ENCODE peak calls at places on chromosomes 7 and 10, in five cellular contexts. G, Y, D, W and P are unnamed samples. For H3K4me1, the result is how much of the 10 kb centered on the place peaks cover.

GRCh38 chr7:38934536-38934935 is 25.5 kb upstream of the VPS41 start:
- DNase-seq in W (no peak), G (no peak), Y (no peak), D (no peak), P (no peak)

GRCh38 chr10:85003083-85003482 is 674.7 kb downstream of the CCSER2 start:
- DNase-seq in G (no peak), D (no peak), Y (no peak), W (no peak), P (no peak)

GRCh38 chr10:63133787-63134557 is 844 bp downstream of the NRBF2 start:
- DNase-seq in W (no peak), G (no peak), D (no peak), Y (no peak), P (peak)

GRCh38 chr7:55112056-55112455 is 93.2 kb downstream of the EGFR start:
- DNase-seq in W (no peak), G (no peak), Y (no peak), D (no peak), P (no peak)

GRCh38 chr7:134320201-134320600 is 3.5 kb upstream of the SLC35B4 start:
- DNase-seq in W (no peak), D (no peak), G (no peak), Y (no peak), P (no peak)

GRCh38 chr10:28263136-28263857 is 39.6 kb downstream of the MPP7 start:
- DNase-seq in W (peak), D (peak), G (no peak), Y (peak), P (no peak)

GRCh38 chr10:116561026-116561425 is 15.3 kb downstream of the PNLIP start:
- DNase-seq in W (no peak), Y (no peak), D (no peak), G (no peak), P (no peak)

GRCh38 chr7:48894574-48894973 is 29.8 kb upstream of the CDC14C start:
- DNase-seq in W (no peak), D (no peak), Y (no peak), G (no peak), P (no peak)

GRCh38 chr10:86334515-86335085 is 32.0 kb downstream of the GRID1 start:
- DNase-seq in Y (peak), D (peak), W (no peak), G (no peak), P (no peak)

GRCh38 chr7:43484678-43485355 is 98.1 kb upstream of the STK17A start:
- DNase-seq in D (no peak), G (no peak), W (no peak), Y (no peak), P (no peak)

GRCh38 chr10:11164806-11165590 is 147.3 kb downstream of the CELF2 start:
- DNase-seq in D (peak), G (peak), Y (peak), W (peak), P (peak)

GRCh38 chr7:149881328-149882263 is 7.8 kb downstream of the ATP6V0E2 start:
- DNase-seq in Y (no peak), D (peak), G (no peak), W (peak), P (no peak)

GRCh38 chr7:30705008-30705407 is 22.8 kb upstream of the CRHR2 start:
- DNase-seq in D (no peak), Y (no peak), G (no peak), W (no peak), P (no peak)

GRCh38 chr10:74282151-74282852 is 131.3 kb downstream of the ADK start:
- DNase-seq in G (no peak), W (no peak), D (no peak), Y (no peak), P (no peak)

GRCh38 chr7:115435178-115435577 is 513.3 kb downstream of the MDFIC start:
- DNase-seq in G (no peak), W (no peak), Y (no peak), D (no peak), P (no peak)

GRCh38 chr10:36393800-36394199 is 731.6 kb upstream of the ANKRD30A start:
- DNase-seq in D (no peak), G (no peak), W (no peak), Y (no peak), P (no peak)

GRCh38 chr7:83324596-83324995 is 161.9 kb upstream of the PCLO start:
- DNase-seq in D (no peak), W (no peak), G (no peak), Y (no peak), P (no peak)

GRCh38 chr10:71632200-71632820 is 87.3 kb downstream of the C10orf105 start:
- DNase-seq in W (no peak), D (no peak), Y (no peak), G (no peak), P (no peak)

GRCh38 chr7:6367701-6368211 is 80.0 kb downstream of the DAGLB start:
- DNase-seq in D (peak), W (no peak), G (no peak), Y (no peak), P (no peak)

GRCh38 chr10:124534821-124535601 is 73.4 kb downstream of the LHPP start:
- DNase-seq in Y (no peak), G (no peak), W (no peak), D (no peak), P (no peak)

GRCh38 chr10:114073787-114074186 is 30.1 kb downstream of the ADRB1 start:
- DNase-seq in D (no peak), Y (no peak), W (no peak), G (no peak), P (no peak)

GRCh38 chr10:52452600-52453493 is 138.8 kb downstream of the DKK1 start:
- DNase-seq in W (no peak), G (no peak), D (no peak), Y (no peak), P (no peak)

GRCh38 chr7:122300607-122301079 is 3.9 kb downstream of the FEZF1 start:
- DNase-seq in W (no peak), Y (no peak), D (no peak), G (peak), P (no peak)

GRCh38 chr10:28600056-28600455 is 67.1 kb downstream of the WAC start:
- DNase-seq in G (no peak), Y (no peak), W (no peak), D (no peak), P (no peak)

GRCh38 chr10:21078410-21079329 is 181.6 kb upstream of the NEBL start:
- DNase-seq in G (peak), W (peak), Y (peak), D (peak), P (no peak)

GRCh38 chr10:18713077-18713476 is 53.8 kb downstream of the ARL5B start:
- DNase-seq in D (peak), W (no peak), G (no peak), Y (no peak), P (peak)

GRCh38 chr10:7258948-7259523 is 151.8 kb downstream of the SFMBT2 start:
- DNase-seq in Y (no peak), G (no peak), W (no peak), D (no peak), P (no peak)

GRCh38 chr7:12358694-12359093 is 45.0 kb downstream of the VWDE start:
- DNase-seq in Y (no peak), G (no peak), W (no peak), D (no peak), P (no peak)

GRCh38 chr7:128841961-128842673 is 11.9 kb downstream of the FLNC start:
- DNase-seq in Y (no peak), G (peak), W (peak), D (no peak), P (no peak)

GRCh38 chr10:71213127-71213616 is 802 bp downstream of the UNC5B start:
- DNase-seq in D (peak), G (peak), Y (peak), W (peak), P (no peak)

GRCh38 chr7:155907450-155908177 is 95.4 kb upstream of the SHH start:
- DNase-seq in W (no peak), D (peak), G (no peak), Y (no peak), P (no peak)

GRCh38 chr10:103839867-103840746 is 15.3 kb downstream of the SH3PXD2A start:
- DNase-seq in Y (no peak), G (no peak), W (peak), D (no peak), P (peak)

GRCh38 chr10:125214283-125214570 is 53.9 kb upstream of the CTBP2 start:
- DNase-seq in D (no peak), G (no peak), W (no peak), Y (no peak), P (no peak)

GRCh38 chr7:155545348-155545747 is 1.0 kb downstream of the CNPY1 start:
- DNase-seq in D (no peak), W (no peak), Y (no peak), G (no peak), P (no peak)

GRCh38 chr10:63466168-63466935 is 575 bp upstream of the JMJD1C start:
- DNase-seq in G (peak), W (peak), D (peak), Y (peak), P (peak)

GRCh38 chr7:20083781-20084180 is 133.4 kb downstream of the MACC1 start:
- DNase-seq in W (no peak), G (no peak), D (peak), Y (no peak), P (no peak)

GRCh38 chr10:25852364-25852941 is 81.6 kb upstream of the MYO3A start:
- DNase-seq in W (no peak), G (no peak), Y (no peak), D (no peak), P (no peak)

GRCh38 chr10:116270691-116271592 is 2.1 kb downstream of the GFRA1 start:
- DNase-seq in D (peak), W (peak), G (no peak), Y (no peak), P (peak)

GRCh38 chr10:67914777-67915340 is 30.4 kb downstream of the SIRT1 start:
- DNase-seq in G (no peak), Y (no peak), W (no peak), D (no peak), P (no peak)

GRCh38 chr7:131161103-131161502 is 166.6 kb upstream of the MKLN1 start:
- DNase-seq in D (no peak), Y (no peak), G (no peak), W (no peak), P (no peak)

GRCh38 chr7:50793947-50794570 is 11.4 kb upstream of the GRB10 start:
- DNase-seq in G (no peak), W (no peak), Y (no peak), D (no peak), P (no peak)

GRCh38 chr7:50793115-50793946 is 10.6 kb upstream of the GRB10 start:
- DNase-seq in G (peak), Y (peak), W (peak), D (peak), P (peak)

GRCh38 chr7:50798126-50798525 is 15.4 kb upstream of the GRB10 start:
- DNase-seq in G (no peak), Y (no peak), W (no peak), D (no peak), P (no peak)

GRCh38 chr7:50795253-50795652 is 12.6 kb upstream of the GRB10 start:
- DNase-seq in D (no peak), W (no peak), Y (no peak), G (no peak), P (no peak)

GRCh38 chr7:50795831-50796230 is 13.1 kb upstream of the GRB10 start:
- DNase-seq in D (no peak), G (no peak), Y (no peak), W (no peak), P (no peak)
- TF ChIP-seq CTCF in D (peak), G (no peak), Y (no peak), W (no peak), P (no peak)

GRCh38 chr7:16668978-16669377 is 23.0 kb downstream of the BZW2 start:
- DNase-seq in D (no peak), W (no peak), Y (no peak), G (no peak), P (no peak)
- H3K27ac ChIP-seq in D (peak), W (no peak), Y (peak), G (peak), P (peak)

DNA sequence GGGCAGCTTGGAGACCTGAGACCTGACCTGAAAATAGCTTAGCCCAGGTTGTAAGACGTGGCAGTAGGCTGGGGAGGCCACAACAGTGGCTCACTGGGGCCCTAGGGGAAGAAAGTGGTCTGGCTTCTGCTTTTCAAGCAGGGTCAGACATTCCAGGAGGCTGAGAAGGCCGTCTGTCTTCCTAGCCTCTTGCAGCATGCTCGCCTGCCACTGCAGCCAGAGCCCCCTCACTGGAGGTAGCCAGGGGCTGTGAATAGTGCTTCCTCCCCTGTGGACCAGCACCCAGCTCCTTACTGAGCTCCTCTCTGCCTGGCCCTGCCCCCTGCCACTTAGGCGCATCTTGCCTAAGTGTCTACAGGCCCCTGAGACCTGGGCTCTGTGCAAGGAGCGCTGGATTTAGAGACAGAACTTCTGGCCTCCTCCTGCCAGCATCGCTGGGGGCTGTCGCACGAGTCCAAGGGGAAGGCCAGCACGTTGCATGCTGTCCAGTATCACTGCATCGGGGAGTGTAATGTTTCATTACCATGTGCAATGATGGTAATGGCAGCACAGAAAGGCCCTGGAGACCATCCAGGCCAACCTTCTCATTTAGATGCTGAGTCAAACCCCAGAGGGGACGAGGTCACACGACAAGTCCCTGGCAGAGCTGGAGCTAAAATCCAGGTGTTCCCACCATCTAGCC is 12.7 kb downstream of the ZMIZ1 start:
- DNase-seq in Y (no peak), G (no peak), W (no peak), D (peak), P (peak)
- H3K4me1 ChIP-seq in Y (under half), G (under half), W (half or more), D (half or more), P (half or more)

DNA sequence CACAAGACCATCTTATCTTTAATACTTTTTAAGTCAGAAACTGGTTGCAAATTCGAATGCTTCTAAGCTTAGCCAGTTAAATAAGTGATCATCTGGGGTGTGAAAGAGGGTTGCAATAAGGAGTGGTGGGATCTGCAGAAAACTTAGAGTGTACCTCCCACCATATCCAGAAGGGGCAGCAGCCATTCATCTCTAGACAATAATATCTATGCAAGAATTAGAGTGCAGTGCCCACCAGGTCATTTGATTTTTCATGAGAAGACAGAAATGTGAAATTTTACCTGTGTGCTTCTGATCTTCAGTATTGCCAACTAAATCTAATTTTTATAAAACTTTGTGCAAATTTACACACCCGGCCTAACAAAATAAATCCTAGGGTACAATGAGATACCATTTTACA is 127.2 kb upstream of the SP4 start:
- DNase-seq in W (no peak), Y (no peak), D (no peak), G (no peak), P (no peak)
- TF ChIP-seq CTCF in W (no peak), Y (no peak), D (peak), G (no peak), P (no peak)

GRCh38 chr7:99828818-99829217 is 1.0 kb downstream of the CYP3A43 start:
- DNase-seq in G (no peak), Y (no peak), D (no peak), W (no peak), P (no peak)
- H3K27ac ChIP-seq in G (no peak), Y (peak), D (peak), W (no peak), P (no peak)